ENCODE peak calls at places on chromosomes 6 and 20, in five cellular contexts. S is GM12865; X is NCI-H1694 treated with DMSO at 0.1 percent for 48 hours; B is stimulated activated CD4-positive, alpha-beta T cell treated with anti-CD3 and anti-CD28 coated beads, Interleukin-1b, Interleukin-23, amount 100 ng/mL, for 4 hours; R is upper lobe of right lung. K is an unnamed sample.

GRCh38 chr6:158188591-158188990 is 20.4 kb downstream of the GTF2H5 start:
- DNase-seq in S (no peak), X (no peak), B (no peak), R (no peak), K (no peak)

GRCh38 chr6:54112171-54112650 is 968 bp downstream of the MLIP start:
- DNase-seq in S (no peak), X (no peak), B (no peak), R (no peak), K (no peak)

GRCh38 chr20:31440012-31440659 is at the start of gene DEFB123:
- DNase-seq in S (no peak), X (no peak), B (no peak), R (no peak), K (no peak)

GRCh38 chr20:17570347-17571152 is 675 bp downstream of the DSTN start:
- DNase-seq in S (peak), X (peak), B (peak), R (peak), K (peak)

GRCh38 chr20:53599910-53600632 is 6.4 kb upstream of the ZNF217 start:
- DNase-seq in S (no peak), X (no peak), B (no peak), R (no peak), K (no peak)

GRCh38 chr20:825710-826421 is 7.6 kb upstream of the FAM110A start:
- DNase-seq in S (no peak), X (no peak), B (no peak), R (peak), K (no peak)

GRCh38 chr6:119109654-119110325 is 31.3 kb upstream of the FAM184A start:
- DNase-seq in S (no peak), X (no peak), B (no peak), R (no peak), K (no peak)

GRCh38 chr6:38997128-38997761 is 51.3 kb upstream of the GLP1R start:
- DNase-seq in S (peak), X (no peak), B (peak), R (no peak), K (peak)

GRCh38 chr6:27623103-27623502 is 150.2 kb upstream of the ZNF184 start:
- DNase-seq in S (no peak), X (no peak), B (no peak), R (no peak), K (no peak)

GRCh38 chr20:36604952-36605308 is 649 bp upstream of the RAB5IF start:
- DNase-seq in S (peak), X (no peak), B (peak), R (peak), K (no peak)

GRCh38 chr6:111813247-111814162 is 59.7 kb downstream of the FYN start:
- DNase-seq in S (no peak), X (no peak), B (no peak), R (no peak), K (no peak)

GRCh38 chr6:104623052-104623690 is 236.5 kb downstream of the HACE1 start:
- DNase-seq in S (peak), X (no peak), B (no peak), R (no peak), K (no peak)

GRCh38 chr6:21615504-21615903 is 22.0 kb downstream of the SOX4 start:
- DNase-seq in S (no peak), X (peak), B (no peak), R (no peak), K (no peak)

GRCh38 chr20:62804021-62804631 is 509 bp upstream of the OGFR start:
- DNase-seq in S (peak), X (no peak), B (no peak), R (no peak), K (no peak)

GRCh38 chr6:157760137-157760536 is 62.9 kb upstream of the SNX9 start:
- DNase-seq in S (no peak), X (no peak), B (no peak), R (no peak), K (no peak)

GRCh38 chr6:40164345-40164755 is 230.1 kb upstream of the MOCS1 start:
- DNase-seq in S (no peak), X (no peak), B (no peak), R (no peak), K (no peak)

GRCh38 chr6:84804720-84805119 is 40.3 kb upstream of the TBX18 start:
- DNase-seq in S (no peak), X (no peak), B (no peak), R (no peak), K (no peak)

GRCh38 chr6:117840541-117840983 is 66.5 kb upstream of the SLC35F1 start:
- DNase-seq in S (peak), X (peak), B (no peak), R (no peak), K (peak)

GRCh38 chr6:6861346-6861745 is 246.4 kb upstream of the RREB1 start:
- DNase-seq in S (no peak), X (no peak), B (no peak), R (no peak), K (no peak)

GRCh38 chr6:126307859-126308258 is 32.1 kb upstream of the CENPW start:
- DNase-seq in S (no peak), X (peak), B (no peak), R (no peak), K (no peak)

GRCh38 chr20:14264869-14265268 is 72.5 kb downstream of the FLRT3 start:
- DNase-seq in S (peak), X (no peak), B (no peak), R (no peak), K (no peak)

GRCh38 chr6:134478764-134479399 is 161.0 kb upstream of the SGK1 start:
- DNase-seq in S (no peak), X (no peak), B (no peak), R (no peak), K (no peak)

K was measured in progenitor cell of endocrine pancreas.